ENCODE peak calls at places on chromosome 2, in five cellular contexts. U, Z, F, G and Q are unnamed samples.

GRCh38 chr2:10814571-10815331 is 2.2 kb upstream of the PDIA6 start:
- DNase-seq in U (no peak), Z (no peak), F (no peak), G (no peak), Q (no peak)

GRCh38 chr2:195199864-195200263 is 457.2 kb upstream of the SLC39A10 start:
- DNase-seq in U (no peak), Z (no peak), F (no peak), G (no peak), Q (no peak)

GRCh38 chr2:69514406-69514805 is 77.2 kb upstream of the NFU1 start:
- DNase-seq in U (no peak), Z (no peak), F (peak), G (peak), Q (no peak)

GRCh38 chr2:56230171-56230570 is 46.4 kb downstream of the CCDC85A start:
- DNase-seq in U (no peak), Z (no peak), F (no peak), G (no peak), Q (peak)

GRCh38 chr2:191150451-191151314 is at the start of gene STAT4:
- DNase-seq in U (peak), Z (no peak), F (peak), G (peak), Q (no peak)

GRCh38 chr2:37771600-37772088 is 100.2 kb upstream of the CDC42EP3 start:
- DNase-seq in U (no peak), Z (no peak), F (no peak), G (no peak), Q (no peak)

GRCh38 chr2:28129955-28130695 is 239.6 kb downstream of the BABAM2 start:
- DNase-seq in U (no peak), Z (no peak), F (no peak), G (no peak), Q (no peak)

GRCh38 chr2:241203218-241204009 is 14.9 kb downstream of the ANO7 start:
- DNase-seq in U (no peak), Z (no peak), F (no peak), G (no peak), Q (no peak)

GRCh38 chr2:69815717-69816116 is 13.7 kb upstream of the GMCL1 start:
- DNase-seq in U (no peak), Z (no peak), F (no peak), G (no peak), Q (no peak)

GRCh38 chr2:105417789-105418475 is 19.1 kb upstream of the FHL2 start:
- DNase-seq in U (no peak), Z (peak), F (no peak), G (no peak), Q (no peak)

GRCh38 chr2:86337235-86338099 is at the start of gene REEP1:
- DNase-seq in U (peak), Z (no peak), F (peak), G (peak), Q (peak)

GRCh38 chr2:229071292-229071976 is 199.7 kb downstream of the PID1 start:
- DNase-seq in U (no peak), Z (no peak), F (no peak), G (no peak), Q (no peak)

GRCh38 chr2:109335586-109336266 is 206.7 kb downstream of the SH3RF3 start:
- DNase-seq in U (no peak), Z (no peak), F (no peak), G (no peak), Q (no peak)

GRCh38 chr2:11387831-11388230 is 43.4 kb upstream of the ROCK2 start:
- DNase-seq in U (peak), Z (no peak), F (no peak), G (peak), Q (no peak)

DNA sequence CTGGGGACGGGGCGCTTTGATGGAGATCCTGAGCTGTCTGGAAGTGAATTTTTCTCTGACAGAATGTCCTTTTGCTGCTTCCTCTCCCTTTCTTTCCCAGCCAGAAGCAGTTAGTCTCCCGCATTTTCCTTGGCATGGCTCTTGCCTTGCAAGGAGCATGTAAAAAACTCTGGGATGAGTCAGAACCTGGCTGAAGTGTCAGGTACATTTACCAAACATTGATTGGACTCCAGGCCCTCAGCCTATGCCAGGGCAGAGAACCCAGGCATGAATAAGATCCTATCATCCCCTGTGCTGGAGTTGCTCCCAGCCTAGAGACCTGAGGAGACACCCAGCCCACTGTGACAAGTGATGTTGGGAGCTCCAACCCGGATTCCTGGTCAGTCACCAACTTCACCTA is 21.6 kb downstream of the STON1 start:
- DNase-seq in U (no peak), Z (no peak), F (peak), G (no peak), Q (no peak)
- TF ChIP-seq CTCF in U (no peak), Z (no peak), F (no peak), G (no peak), Q (no peak)

GRCh38 chr2:3192281-3192818 is 185.3 kb downstream of the EIPR1 start:
- DNase-seq in U (no peak), Z (no peak), F (no peak), G (no peak), Q (no peak)

GRCh38 chr2:3189961-3190360 is 187.7 kb downstream of the EIPR1 start:
- DNase-seq in U (no peak), Z (no peak), F (no peak), G (no peak), Q (no peak)

GRCh38 chr2:3194828-3195227 is 182.8 kb downstream of the EIPR1 start:
- DNase-seq in U (no peak), Z (no peak), F (no peak), G (no peak), Q (no peak)

GRCh38 chr2:3193423-3194330 is 183.9 kb downstream of the EIPR1 start:
- DNase-seq in U (no peak), Z (no peak), F (no peak), G (no peak), Q (no peak)

GRCh38 chr2:3192920-3193319 is 184.7 kb downstream of the EIPR1 start:
- DNase-seq in U (no peak), Z (no peak), F (no peak), G (no peak), Q (no peak)
- TF ChIP-seq CTCF in U (no peak), Z (no peak), F (no peak), G (no peak), Q (no peak)

GRCh38 chr2:45578056-45578843 is 32.8 kb downstream of the SRBD1 start:
- DNase-seq in U (no peak), Z (peak), F (no peak), G (no peak), Q (no peak)
- TF ChIP-seq CTCF in U (peak), Z (peak), F (no peak), G (peak), Q (no peak)

DNA sequence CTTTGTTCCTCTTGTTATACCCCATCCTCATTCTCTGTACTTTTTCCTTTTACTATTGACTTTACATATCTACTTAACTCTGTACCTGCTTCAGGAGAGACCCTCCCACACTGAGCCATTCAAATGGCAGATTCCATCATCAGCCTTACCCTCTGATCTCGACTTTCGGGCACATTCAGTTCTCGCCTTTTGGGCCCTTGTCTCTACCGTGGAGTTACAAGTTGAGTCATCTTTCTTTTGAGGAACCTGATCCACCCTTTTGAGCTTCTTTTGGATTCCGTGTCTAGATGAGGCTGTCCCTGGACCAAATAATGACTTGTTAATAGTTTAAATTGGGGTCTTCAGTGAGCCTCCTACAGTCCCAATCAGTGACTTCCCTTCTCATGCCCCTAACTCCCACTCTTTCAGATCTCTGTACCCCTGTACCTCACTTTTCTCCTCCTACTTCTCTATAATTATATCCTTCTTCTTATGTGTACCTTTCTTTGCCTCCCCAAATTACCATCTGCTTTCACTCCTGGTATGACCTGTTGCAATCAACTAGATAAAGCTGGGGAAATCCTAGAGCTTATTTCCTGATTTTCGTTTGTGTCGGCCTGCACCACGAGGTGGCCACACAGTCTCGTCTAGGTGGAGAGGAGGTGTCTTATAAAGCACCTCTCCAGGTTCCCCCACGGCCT is 17.2 kb downstream of the SP110 start:
- DNase-seq in U (no peak), Z (no peak), F (no peak), G (no peak), Q (no peak)
- TF ChIP-seq CTCF in U (no peak), Z (no peak), F (no peak), G (no peak), Q (no peak)